ENCODE peak calls at places on chromosomes 11 and 22, in ten cellular contexts. One of them, this sample, is unnamed.

GRCh38 chr22:41813726-41814410 is 13.4 kb downstream of the CCDC134 start:
- DNase-seq in retinal pigment epithelial cell: no peak
- DNase-seq in A549: no peak
- DNase-seq in fibroblast of lung: no peak
- DNase-seq in CD8-positive, alpha-beta T cell: no peak
- DNase-seq in psoas muscle: no peak
- DNase-seq in IMR-90: no peak
- DNase-seq in endodermal cell: no peak
- DNase-seq in fibroblast of the aortic adventitia: no peak
- DNase-seq in fibroblast of pulmonary artery: no peak
- DNase-seq in this sample: no peak

GRCh38 chr22:29307658-29308147 is 1.3 kb downstream of the GAS2L1 start:
- DNase-seq in psoas muscle: no peak
- DNase-seq in fibroblast of lung: no peak
- DNase-seq in CD8-positive, alpha-beta T cell: no peak
- DNase-seq in fibroblast of pulmonary artery: no peak
- DNase-seq in IMR-90: no peak
- DNase-seq in fibroblast of the aortic adventitia: no peak
- DNase-seq in A549: no peak
- DNase-seq in endodermal cell: no peak
- DNase-seq in retinal pigment epithelial cell: no peak
- DNase-seq in this sample: no peak

GRCh38 chr22:48506506-48507145 is 1321.0 kb downstream of the BRD1 start:
- DNase-seq in retinal pigment epithelial cell: no peak
- DNase-seq in A549: no peak
- DNase-seq in fibroblast of pulmonary artery: no peak
- DNase-seq in IMR-90: no peak
- DNase-seq in CD8-positive, alpha-beta T cell: no peak
- DNase-seq in fibroblast of the aortic adventitia: no peak
- DNase-seq in endodermal cell: no peak
- DNase-seq in psoas muscle: no peak
- DNase-seq in fibroblast of lung: no peak
- DNase-seq in this sample: no peak

GRCh38 chr11:3222003-3222855 is 3.6 kb upstream of the MRGPRG start:
- DNase-seq in psoas muscle: no peak
- DNase-seq in CD8-positive, alpha-beta T cell: no peak
- DNase-seq in fibroblast of the aortic adventitia: no peak
- DNase-seq in endodermal cell: no peak
- DNase-seq in IMR-90: no peak
- DNase-seq in fibroblast of pulmonary artery: no peak
- DNase-seq in fibroblast of lung: no peak
- DNase-seq in A549: no peak
- DNase-seq in retinal pigment epithelial cell: no peak
- DNase-seq in this sample: no peak

GRCh38 chr22:29079218-29079901 is 6.5 kb downstream of the KREMEN1 start:
- DNase-seq in CD8-positive, alpha-beta T cell: no peak
- DNase-seq in endodermal cell: no peak
- DNase-seq in IMR-90: no peak
- DNase-seq in psoas muscle: no peak
- DNase-seq in fibroblast of the aortic adventitia: peak; percentile 37
- DNase-seq in fibroblast of pulmonary artery: no peak
- DNase-seq in A549: no peak
- DNase-seq in retinal pigment epithelial cell: peak; percentile 68
- DNase-seq in fibroblast of lung: no peak
- DNase-seq in this sample: peak; percentile 70

GRCh38 chr22:47205562-47205961 is 443.1 kb downstream of the TBC1D22A start:
- DNase-seq in fibroblast of pulmonary artery: no peak
- DNase-seq in fibroblast of the aortic adventitia: no peak
- DNase-seq in retinal pigment epithelial cell: no peak
- DNase-seq in endodermal cell: peak; percentile 20
- DNase-seq in IMR-90: no peak
- DNase-seq in fibroblast of lung: no peak
- DNase-seq in CD8-positive, alpha-beta T cell: no peak
- DNase-seq in A549: no peak
- DNase-seq in psoas muscle: peak; percentile 32
- DNase-seq in this sample: no peak

GRCh38 chr11:128336203-128336602 is 251.2 kb downstream of the ETS1 start:
- DNase-seq in fibroblast of pulmonary artery: peak; percentile 84
- DNase-seq in fibroblast of lung: peak; percentile 69
- DNase-seq in A549: no peak
- DNase-seq in psoas muscle: peak; percentile 65
- DNase-seq in endodermal cell: peak; percentile 49
- DNase-seq in IMR-90: peak; percentile 82
- DNase-seq in CD8-positive, alpha-beta T cell: no peak
- DNase-seq in fibroblast of the aortic adventitia: peak; percentile 81
- DNase-seq in retinal pigment epithelial cell: no peak
- DNase-seq in this sample: no peak

GRCh38 chr11:134337051-134337450 is 5.3 kb downstream of the GLB1L2 start:
- DNase-seq in A549: no peak
- DNase-seq in fibroblast of pulmonary artery: no peak
- DNase-seq in retinal pigment epithelial cell: no peak
- DNase-seq in psoas muscle: no peak
- DNase-seq in endodermal cell: no peak
- DNase-seq in CD8-positive, alpha-beta T cell: no peak
- DNase-seq in fibroblast of the aortic adventitia: no peak
- DNase-seq in IMR-90: no peak
- DNase-seq in fibroblast of lung: no peak
- DNase-seq in this sample: no peak

GRCh38 chr11:111303476-111303875 is 5.1 kb downstream of the POU2AF3 start:
- DNase-seq in retinal pigment epithelial cell: no peak
- DNase-seq in fibroblast of lung: no peak
- DNase-seq in CD8-positive, alpha-beta T cell: no peak
- DNase-seq in endodermal cell: no peak
- DNase-seq in A549: peak; percentile 11
- DNase-seq in fibroblast of pulmonary artery: no peak
- DNase-seq in IMR-90: no peak
- DNase-seq in psoas muscle: no peak
- DNase-seq in fibroblast of the aortic adventitia: peak; percentile 53
- DNase-seq in this sample: no peak

GRCh38 chr11:44269369-44270351 is 40.3 kb downstream of the ALX4 start:
- DNase-seq in endodermal cell: no peak
- DNase-seq in A549: no peak
- DNase-seq in fibroblast of lung: peak; percentile 13
- DNase-seq in psoas muscle: no peak
- DNase-seq in retinal pigment epithelial cell: no peak
- DNase-seq in CD8-positive, alpha-beta T cell: no peak
- DNase-seq in fibroblast of pulmonary artery: peak; percentile 65
- DNase-seq in IMR-90: peak; percentile 60
- DNase-seq in fibroblast of the aortic adventitia: peak; percentile 60
- DNase-seq in this sample: no peak
- H3K4me3 ChIP-seq in endodermal cell: no peak overlapping the region
- H3K4me3 ChIP-seq in A549: no peak overlapping the region
- H3K4me3 ChIP-seq in fibroblast of lung: no peak overlapping the region
- H3K4me3 ChIP-seq in psoas muscle: no peak overlapping the region
- H3K4me3 ChIP-seq in retinal pigment epithelial cell: no peak overlapping the region
- H3K4me3 ChIP-seq in CD8-positive, alpha-beta T cell: no peak overlapping the region
- H3K4me3 ChIP-seq in fibroblast of pulmonary artery: peak overlapping the region; percentile 35
- H3K4me3 ChIP-seq in IMR-90: no peak overlapping the region
- H3K4me3 ChIP-seq in fibroblast of the aortic adventitia: peak overlapping the region; percentile 22
- H3K4me3 ChIP-seq in this sample: no peak overlapping the region

GRCh38 chr11:118883368-118884071 is at the start of gene CXCR5:
- DNase-seq in A549: no peak
- DNase-seq in fibroblast of pulmonary artery: no peak
- DNase-seq in retinal pigment epithelial cell: no peak
- DNase-seq in CD8-positive, alpha-beta T cell: no peak
- DNase-seq in fibroblast of lung: no peak
- DNase-seq in psoas muscle: peak; percentile 46
- DNase-seq in IMR-90: peak; percentile 35
- DNase-seq in fibroblast of the aortic adventitia: no peak
- DNase-seq in endodermal cell: peak; percentile 83
- DNase-seq in this sample: no peak

GRCh38 chr11:118885319-118885718 is 1.6 kb downstream of the CXCR5 start:
- DNase-seq in fibroblast of the aortic adventitia: no peak
- DNase-seq in psoas muscle: peak; percentile 42
- DNase-seq in retinal pigment epithelial cell: no peak
- DNase-seq in endodermal cell: no peak
- DNase-seq in IMR-90: no peak
- DNase-seq in CD8-positive, alpha-beta T cell: no peak
- DNase-seq in A549: no peak
- DNase-seq in fibroblast of lung: no peak
- DNase-seq in fibroblast of pulmonary artery: no peak
- DNase-seq in this sample: no peak

GRCh38 chr11:118885831-118886571 is 2.3 kb downstream of the CXCR5 start:
- DNase-seq in CD8-positive, alpha-beta T cell: no peak
- DNase-seq in fibroblast of the aortic adventitia: no peak
- DNase-seq in fibroblast of lung: no peak
- DNase-seq in psoas muscle: no peak
- DNase-seq in retinal pigment epithelial cell: no peak
- DNase-seq in IMR-90: no peak
- DNase-seq in endodermal cell: peak; percentile 28
- DNase-seq in fibroblast of pulmonary artery: no peak
- DNase-seq in A549: no peak
- DNase-seq in this sample: no peak

GRCh38 chr11:118883004-118883367 is 706 bp upstream of the CXCR5 start:
- DNase-seq in fibroblast of pulmonary artery: no peak
- DNase-seq in CD8-positive, alpha-beta T cell: no peak
- DNase-seq in endodermal cell: no peak
- DNase-seq in retinal pigment epithelial cell: no peak
- DNase-seq in fibroblast of the aortic adventitia: no peak
- DNase-seq in A549: no peak
- DNase-seq in IMR-90: no peak
- DNase-seq in fibroblast of lung: no peak
- DNase-seq in psoas muscle: peak; percentile 3
- DNase-seq in this sample: no peak

GRCh38 chr11:118884613-118885274 is 1.1 kb downstream of the CXCR5 start:
- DNase-seq in IMR-90: no peak
- DNase-seq in A549: no peak
- DNase-seq in fibroblast of lung: no peak
- DNase-seq in CD8-positive, alpha-beta T cell: no peak
- DNase-seq in fibroblast of pulmonary artery: no peak
- DNase-seq in endodermal cell: no peak
- DNase-seq in psoas muscle: peak; percentile 27
- DNase-seq in fibroblast of the aortic adventitia: no peak
- DNase-seq in retinal pigment epithelial cell: no peak
- DNase-seq in this sample: no peak
- TF ChIP-seq CTCF in IMR-90: no peak
- TF ChIP-seq CTCF in A549: no peak
- TF ChIP-seq CTCF in fibroblast of lung: no peak
- TF ChIP-seq CTCF in CD8-positive, alpha-beta T cell: no peak
- TF ChIP-seq CTCF in fibroblast of pulmonary artery: no peak
- TF ChIP-seq CTCF in endodermal cell: no peak
- TF ChIP-seq CTCF in psoas muscle: no peak
- TF ChIP-seq CTCF in fibroblast of the aortic adventitia: no peak
- TF ChIP-seq CTCF in retinal pigment epithelial cell: no peak
- TF ChIP-seq CTCF in this sample: no peak

DNA sequence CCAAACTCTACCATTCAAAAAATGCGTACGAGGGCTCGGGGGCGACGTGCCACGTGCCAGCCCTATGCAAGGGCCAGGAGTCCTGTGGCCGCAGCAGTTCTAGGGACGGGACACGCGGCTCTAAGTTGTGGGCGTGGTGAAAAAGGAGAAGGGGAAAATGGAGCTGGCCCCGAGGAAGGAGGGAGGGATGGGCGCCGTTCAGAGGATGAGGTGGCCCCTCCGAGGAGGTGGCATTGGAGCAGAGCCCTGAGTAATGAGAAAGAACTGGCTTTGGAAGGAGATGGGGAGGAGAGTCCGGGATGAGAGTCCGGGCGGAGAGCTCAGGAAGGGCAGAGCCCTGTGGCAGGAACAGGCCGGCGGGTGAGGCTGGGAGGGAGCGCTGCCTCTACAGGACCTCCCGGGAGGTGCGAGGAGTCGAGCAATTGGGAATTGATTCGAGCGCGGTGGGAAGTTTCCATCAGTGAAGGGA is 21.0 kb downstream of the OTUB1 start:
- DNase-seq in fibroblast of lung: peak; percentile 22
- DNase-seq in fibroblast of pulmonary artery: peak; percentile 10
- DNase-seq in fibroblast of the aortic adventitia: peak; percentile 34
- DNase-seq in retinal pigment epithelial cell: no peak
- DNase-seq in psoas muscle: no peak
- DNase-seq in CD8-positive, alpha-beta T cell: no peak
- DNase-seq in A549: peak; percentile 61
- DNase-seq in endodermal cell: peak; percentile 79
- DNase-seq in IMR-90: no peak
- DNase-seq in this sample: no peak
- H3K4me3 ChIP-seq in fibroblast of lung: peak overlapping the region; percentile 33
- H3K4me3 ChIP-seq in fibroblast of pulmonary artery: no peak overlapping the region
- H3K4me3 ChIP-seq in fibroblast of the aortic adventitia: peak overlapping the region; percentile 42
- H3K4me3 ChIP-seq in retinal pigment epithelial cell: peak overlapping the region; percentile 33
- H3K4me3 ChIP-seq in psoas muscle: peak overlapping the region; percentile 53
- H3K4me3 ChIP-seq in CD8-positive, alpha-beta T cell: peak overlapping the region; percentile 41
- H3K4me3 ChIP-seq in A549: peak overlapping the region; percentile 42
- H3K4me3 ChIP-seq in endodermal cell: peak overlapping the region; percentile 58
- H3K4me3 ChIP-seq in IMR-90: peak overlapping the region; percentile 4
- H3K4me3 ChIP-seq in this sample: peak overlapping the region; percentile 22

GRCh38 chr11:115503083-115503885 is 931 bp downstream of the CADM1 start:
- DNase-seq in CD8-positive, alpha-beta T cell: no peak
- DNase-seq in endodermal cell: peak; percentile 87
- DNase-seq in IMR-90: peak; percentile 71
- DNase-seq in fibroblast of lung: peak; percentile 63
- DNase-seq in fibroblast of the aortic adventitia: no peak
- DNase-seq in retinal pigment epithelial cell: peak; percentile 52
- DNase-seq in psoas muscle: peak; percentile 83
- DNase-seq in fibroblast of pulmonary artery: peak; percentile 10
- DNase-seq in A549: peak; percentile 21
- DNase-seq in this sample: no peak
- TF ChIP-seq CTCF in CD8-positive, alpha-beta T cell: no peak
- TF ChIP-seq CTCF in endodermal cell: peak; percentile 57
- TF ChIP-seq CTCF in IMR-90: peak; percentile 67
- TF ChIP-seq CTCF in fibroblast of lung: peak; percentile 28
- TF ChIP-seq CTCF in fibroblast of the aortic adventitia: no peak
- TF ChIP-seq CTCF in retinal pigment epithelial cell: peak; percentile 56
- TF ChIP-seq CTCF in psoas muscle: peak; percentile 45
- TF ChIP-seq CTCF in fibroblast of pulmonary artery: no peak
- TF ChIP-seq CTCF in A549: peak; percentile 47
- TF ChIP-seq CTCF in this sample: peak; percentile 53

GRCh38 chr22:20430641-20431519 is 6.7 kb downstream of the SCARF2 start:
- DNase-seq in psoas muscle: peak; percentile 78
- DNase-seq in A549: peak; percentile 73
- DNase-seq in fibroblast of the aortic adventitia: no peak
- DNase-seq in retinal pigment epithelial cell: no peak
- DNase-seq in endodermal cell: peak; percentile 87
- DNase-seq in IMR-90: no peak
- DNase-seq in fibroblast of pulmonary artery: no peak
- DNase-seq in fibroblast of lung: peak; percentile 45
- DNase-seq in CD8-positive, alpha-beta T cell: peak; percentile 33
- DNase-seq in this sample: no peak
- H3K4me3 ChIP-seq in psoas muscle: peak overlapping the region; percentile 47
- H3K4me3 ChIP-seq in A549: peak overlapping the region; percentile 41
- H3K4me3 ChIP-seq in fibroblast of the aortic adventitia: no peak overlapping the region
- H3K4me3 ChIP-seq in retinal pigment epithelial cell: peak overlapping the region; percentile 19
- H3K4me3 ChIP-seq in endodermal cell: peak overlapping the region; percentile 56
- H3K4me3 ChIP-seq in IMR-90: no peak overlapping the region
- H3K4me3 ChIP-seq in fibroblast of pulmonary artery: no peak overlapping the region
- H3K4me3 ChIP-seq in fibroblast of lung: no peak overlapping the region
- H3K4me3 ChIP-seq in CD8-positive, alpha-beta T cell: peak overlapping the region; percentile 60
- H3K4me3 ChIP-seq in this sample: peak overlapping the region; percentile 7

This sample was measured in astrocyte of the cerebellum.